ENCODE peak calls at places on chromosomes 2 and 18, in nine cellular contexts. I is HFFc6; E is cerebellum; H is T-cell; M is HuH-7; A is neural progenitor cell; P is putamen; O is NCI-H1092; Y is stimulated activated CD4-positive, alpha-beta T cell treated with anti-CD3 and anti-CD28 coated beads, Interleukin-12 subunit alpha, Interleukin-12 subunit beta, amount 100 ng/mL, for 24 hours. G is an unnamed sample.

GRCh38 chr2:214185546-214185945 is 225.3 kb upstream of the VWC2L start:
- DNase-seq in M (no peak), I (no peak), Y (no peak), P (no peak), O (no peak), A (no peak), H (no peak), E (no peak), G (no peak)

GRCh38 chr2:32291746-32292145 is 14.0 kb downstream of the YIPF4 start:
- DNase-seq in P (no peak), O (no peak), I (no peak), Y (no peak), M (no peak), A (no peak), H (no peak), E (no peak), G (no peak)

GRCh38 chr2:169891593-169892298 is 64.5 kb downstream of the UBR3 start:
- DNase-seq in O (no peak), Y (no peak), A (no peak), E (no peak), P (no peak), I (no peak), H (no peak), M (peak; percentile 23), G (peak; percentile 9)

GRCh38 chr2:182266909-182267308 is 159.9 kb downstream of the PDE1A start:
- DNase-seq in A (no peak), M (no peak), H (no peak), O (no peak), Y (no peak), E (no peak), P (no peak), I (no peak), G (no peak)

GRCh38 chr2:95320986-95321767 is 24.0 kb downstream of the KCNIP3 start:
- DNase-seq in H (no peak), O (no peak), A (no peak), M (no peak), Y (no peak), P (no peak), E (no peak), I (peak; percentile 40), G (no peak)

GRCh38 chr2:157438907-157439791 is 4.7 kb downstream of the CYTIP start:
- DNase-seq in H (no peak), A (no peak), P (no peak), E (no peak), Y (no peak), I (no peak), O (no peak), M (no peak), G (no peak)

GRCh38 chr2:133674433-133675331 is 106.4 kb upstream of the NCKAP5 start:
- DNase-seq in A (peak; percentile 54), O (peak; percentile 84), Y (no peak), H (no peak), M (peak; percentile 19), E (no peak), I (peak; percentile 75), P (peak; percentile 90), G (peak; percentile 31)

GRCh38 chr18:28175930-28176673 is 828 bp downstream of the CDH2 start:
- DNase-seq in O (peak; percentile 51), H (no peak), A (peak; percentile 61), I (peak; percentile 27), Y (no peak), E (no peak), P (peak; percentile 51), M (peak; percentile 32), G (no peak)

GRCh38 chr2:43223412-43224040 is 2.9 kb downstream of the ZFP36L2 start:
- DNase-seq in M (no peak), O (no peak), I (no peak), A (no peak), E (no peak), H (no peak), Y (no peak), P (no peak), G (no peak)

GRCh38 chr2:58845011-58845410 is 603.9 kb upstream of the FANCL start:
- DNase-seq in I (no peak), M (no peak), Y (no peak), P (no peak), O (no peak), E (no peak), H (no peak), A (no peak), G (no peak)

GRCh38 chr2:128157644-128158043 is 66.6 kb downstream of the UGGT1 start:
- DNase-seq in H (no peak), A (no peak), E (no peak), O (no peak), P (no peak), I (no peak), M (no peak), Y (no peak), G (no peak)

GRCh38 chr2:50850290-50850969 is 181.5 kb downstream of the NRXN1 start:
- DNase-seq in Y (no peak), M (no peak), A (no peak), O (no peak), H (no peak), P (no peak), E (no peak), I (no peak), G (no peak)

GRCh38 chr2:190359896-190360376 is 16.5 kb downstream of the INPP1 start:
- DNase-seq in M (no peak), O (peak; percentile 50), E (peak; percentile 17), P (peak; percentile 82), A (peak; percentile 13), H (peak; percentile 27), I (peak; percentile 23), Y (peak; percentile 4), G (no peak)

GRCh38 chr2:7707723-7708122 is 790.5 kb downstream of the RNF144A start:
- DNase-seq in P (no peak), E (no peak), A (no peak), I (peak; percentile 89), O (no peak), Y (no peak), H (no peak), M (no peak), G (no peak)

G was measured in NCI-H1930.